ENCODE peak calls at places on chromosomes 1 and 21, in eight cellular contexts. One of them, this sample, is unnamed.
A peak's percentile ranks its signal among the peaks of the same experiment; 100 is the strongest.

GRCh38 chr1:220458936-220459335 is 69.0 kb upstream of the MARK1 start:
- DNase-seq in suprapubic skin: no peak
- DNase-seq in ovary: no peak
- DNase-seq in GM12878: no peak
- DNase-seq in tibial nerve: no peak
- DNase-seq in stomach: no peak
- DNase-seq in sigmoid colon: no peak
- DNase-seq in transverse colon: no peak
- DNase-seq in this sample: no peak

GRCh38 chr1:224544711-224545110 is 71.4 kb upstream of the CNIH3 start:
- DNase-seq in suprapubic skin: no peak
- DNase-seq in ovary: no peak
- DNase-seq in GM12878: no peak
- DNase-seq in tibial nerve: no peak
- DNase-seq in stomach: no peak
- DNase-seq in sigmoid colon: no peak
- DNase-seq in transverse colon: no peak
- DNase-seq in this sample: no peak

GRCh38 chr21:31670065-31670464 is 10.6 kb downstream of the SOD1 start:
- DNase-seq in suprapubic skin: no peak
- DNase-seq in ovary: no peak
- DNase-seq in GM12878: no peak
- DNase-seq in tibial nerve: no peak
- DNase-seq in stomach: no peak
- DNase-seq in sigmoid colon: no peak
- DNase-seq in transverse colon: no peak
- DNase-seq in this sample: no peak

GRCh38 chr1:14810631-14811325 is 212.3 kb downstream of the KAZN start:
- DNase-seq in suprapubic skin: no peak
- DNase-seq in ovary: no peak
- DNase-seq in GM12878: no peak
- DNase-seq in tibial nerve: no peak
- DNase-seq in stomach: no peak
- DNase-seq in sigmoid colon: no peak
- DNase-seq in transverse colon: no peak
- DNase-seq in this sample: no peak

GRCh38 chr1:183021405-183022201 is 1.6 kb upstream of the LAMC1 start:
- DNase-seq in suprapubic skin: no peak
- DNase-seq in ovary: no peak
- DNase-seq in GM12878: no peak
- DNase-seq in tibial nerve: no peak
- DNase-seq in stomach: no peak
- DNase-seq in sigmoid colon: no peak
- DNase-seq in transverse colon: no peak
- DNase-seq in this sample: no peak

GRCh38 chr1:172393354-172393753 is 27.1 kb upstream of the C1orf105 start:
- DNase-seq in suprapubic skin: no peak
- DNase-seq in ovary: no peak
- DNase-seq in GM12878: no peak
- DNase-seq in tibial nerve: peak; percentile 10
- DNase-seq in stomach: no peak
- DNase-seq in sigmoid colon: no peak
- DNase-seq in transverse colon: no peak
- DNase-seq in this sample: no peak

GRCh38 chr1:244751271-244751895 is 84.1 kb upstream of the COX20 start:
- DNase-seq in suprapubic skin: no peak
- DNase-seq in ovary: no peak
- DNase-seq in GM12878: no peak
- DNase-seq in tibial nerve: no peak
- DNase-seq in stomach: no peak
- DNase-seq in sigmoid colon: no peak
- DNase-seq in transverse colon: no peak
- DNase-seq in this sample: no peak

GRCh38 chr1:60847855-60848582 is 234.3 kb upstream of the NFIA start:
- DNase-seq in suprapubic skin: no peak
- DNase-seq in ovary: no peak
- DNase-seq in GM12878: no peak
- DNase-seq in tibial nerve: no peak
- DNase-seq in stomach: no peak
- DNase-seq in sigmoid colon: no peak
- DNase-seq in transverse colon: no peak
- DNase-seq in this sample: no peak

GRCh38 chr1:224059897-224060462 is 53.9 kb upstream of the FBXO28 start:
- DNase-seq in suprapubic skin: no peak
- DNase-seq in ovary: no peak
- DNase-seq in GM12878: no peak
- DNase-seq in tibial nerve: no peak
- DNase-seq in stomach: no peak
- DNase-seq in sigmoid colon: no peak
- DNase-seq in transverse colon: no peak
- DNase-seq in this sample: no peak

GRCh38 chr21:43194303-43195130 is 25.7 kb downstream of the CRYAA start:
- DNase-seq in suprapubic skin: peak; percentile 70
- DNase-seq in ovary: no peak
- DNase-seq in GM12878: no peak
- DNase-seq in tibial nerve: peak; percentile 4
- DNase-seq in stomach: no peak
- DNase-seq in sigmoid colon: peak; percentile 50
- DNase-seq in transverse colon: no peak
- DNase-seq in this sample: peak; percentile 43

GRCh38 chr1:30444850-30445249 is 278.5 kb downstream of the MATN1 start:
- DNase-seq in suprapubic skin: no peak
- DNase-seq in ovary: no peak
- DNase-seq in GM12878: no peak
- DNase-seq in tibial nerve: no peak
- DNase-seq in stomach: no peak
- DNase-seq in sigmoid colon: no peak
- DNase-seq in transverse colon: no peak
- DNase-seq in this sample: no peak

GRCh38 chr1:203320546-203321272 is 15.4 kb downstream of the BTG2 start:
- DNase-seq in suprapubic skin: no peak
- DNase-seq in ovary: no peak
- DNase-seq in GM12878: no peak
- DNase-seq in tibial nerve: no peak
- DNase-seq in stomach: peak; percentile 85
- DNase-seq in sigmoid colon: peak; percentile 78
- DNase-seq in transverse colon: peak; percentile 87
- DNase-seq in this sample: no peak

GRCh38 chr1:37691497-37692077 is 729 bp upstream of the CDCA8 start:
- DNase-seq in suprapubic skin: no peak
- DNase-seq in ovary: peak; percentile 47
- DNase-seq in GM12878: no peak
- DNase-seq in tibial nerve: no peak
- DNase-seq in stomach: peak; percentile 59
- DNase-seq in sigmoid colon: peak; percentile 74
- DNase-seq in transverse colon: peak; percentile 52
- DNase-seq in this sample: peak; percentile 92

GRCh38 chr1:203270448-203270847 is 34.9 kb upstream of the BTG2 start:
- DNase-seq in suprapubic skin: no peak
- DNase-seq in ovary: no peak
- DNase-seq in GM12878: no peak
- DNase-seq in tibial nerve: no peak
- DNase-seq in stomach: no peak
- DNase-seq in sigmoid colon: no peak
- DNase-seq in transverse colon: no peak
- DNase-seq in this sample: no peak

GRCh38 chr1:206963740-206964139 is 6.5 kb downstream of the FCAMR start:
- DNase-seq in suprapubic skin: no peak
- DNase-seq in ovary: no peak
- DNase-seq in GM12878: no peak
- DNase-seq in tibial nerve: no peak
- DNase-seq in stomach: no peak
- DNase-seq in sigmoid colon: no peak
- DNase-seq in transverse colon: peak; percentile 66
- DNase-seq in this sample: no peak
- TF ChIP-seq EP300 in suprapubic skin: no peak
- TF ChIP-seq EP300 in ovary: no peak
- TF ChIP-seq EP300 in GM12878: no peak
- TF ChIP-seq EP300 in tibial nerve: no peak
- TF ChIP-seq EP300 in stomach: no peak
- TF ChIP-seq EP300 in sigmoid colon: no peak
- TF ChIP-seq EP300 in transverse colon: no peak
- TF ChIP-seq EP300 in this sample: no peak

GRCh38 chr1:155001688-155002474 is 721 bp upstream of the ZBTB7B start:
- DNase-seq in suprapubic skin: peak; percentile 100
- DNase-seq in ovary: peak; percentile 100
- DNase-seq in GM12878: peak; percentile 94
- DNase-seq in tibial nerve: peak; percentile 100
- DNase-seq in stomach: peak; percentile 100
- DNase-seq in sigmoid colon: peak; percentile 100
- DNase-seq in transverse colon: peak; percentile 100
- DNase-seq in this sample: peak; percentile 100
- TF ChIP-seq POLR2A in suprapubic skin: no peak
- TF ChIP-seq POLR2A in ovary: peak; percentile 92
- TF ChIP-seq POLR2A in GM12878: peak; percentile 1
- TF ChIP-seq POLR2A in tibial nerve: peak; percentile 91
- TF ChIP-seq POLR2A in stomach: peak; percentile 80
- TF ChIP-seq POLR2A in sigmoid colon: peak; percentile 95
- TF ChIP-seq POLR2A in transverse colon: peak; percentile 87
- TF ChIP-seq POLR2A in this sample: peak; percentile 82

GRCh38 chr1:6241107-6241886 is 2.7 kb upstream of the HES3 start:
- DNase-seq in suprapubic skin: no peak
- DNase-seq in ovary: no peak
- DNase-seq in GM12878: no peak
- DNase-seq in tibial nerve: no peak
- DNase-seq in stomach: no peak
- DNase-seq in sigmoid colon: no peak
- DNase-seq in transverse colon: no peak
- DNase-seq in this sample: no peak

GRCh38 chr1:6239213-6239752 is 3.5 kb upstream of the ICMT start:
- DNase-seq in suprapubic skin: no peak
- DNase-seq in ovary: no peak
- DNase-seq in GM12878: no peak
- DNase-seq in tibial nerve: no peak
- DNase-seq in stomach: no peak
- DNase-seq in sigmoid colon: no peak
- DNase-seq in transverse colon: no peak
- DNase-seq in this sample: no peak

GRCh38 chr1:6237093-6237492 is 1.3 kb upstream of the ICMT start:
- DNase-seq in suprapubic skin: no peak
- DNase-seq in ovary: no peak
- DNase-seq in GM12878: no peak
- DNase-seq in tibial nerve: no peak
- DNase-seq in stomach: no peak
- DNase-seq in sigmoid colon: no peak
- DNase-seq in transverse colon: no peak
- DNase-seq in this sample: no peak

GRCh38 chr1:6241887-6242740 is 1.9 kb upstream of the HES3 start:
- DNase-seq in suprapubic skin: no peak
- DNase-seq in ovary: no peak
- DNase-seq in GM12878: no peak
- DNase-seq in tibial nerve: no peak
- DNase-seq in stomach: no peak
- DNase-seq in sigmoid colon: no peak
- DNase-seq in transverse colon: no peak
- DNase-seq in this sample: no peak

GRCh38 chr1:6239950-6240768 is 3.8 kb upstream of the HES3 start:
- DNase-seq in suprapubic skin: no peak
- DNase-seq in ovary: no peak
- DNase-seq in GM12878: no peak
- DNase-seq in tibial nerve: no peak
- DNase-seq in stomach: no peak
- DNase-seq in sigmoid colon: no peak
- DNase-seq in transverse colon: no peak
- DNase-seq in this sample: no peak
- H3K27me3 ChIP-seq in suprapubic skin: peaks cover 61% of the 10 kb centered on the region
- H3K27me3 ChIP-seq in ovary: peaks cover 9% of the 10 kb centered on the region
- H3K27me3 ChIP-seq in GM12878: peaks cover 24% of the 10 kb centered on the region
- H3K27me3 ChIP-seq in tibial nerve: peaks cover 68% of the 10 kb centered on the region
- H3K27me3 ChIP-seq in stomach: peaks cover 15% of the 10 kb centered on the region
- H3K27me3 ChIP-seq in sigmoid colon: peaks cover 69% of the 10 kb centered on the region
- H3K27me3 ChIP-seq in transverse colon: peaks cover 66% of the 10 kb centered on the region
- H3K27me3 ChIP-seq in this sample: peaks cover 42% of the 10 kb centered on the region

GRCh38 chr1:94743866-94744265 is 76.3 kb upstream of the SLC44A3 start:
- DNase-seq in suprapubic skin: no peak
- DNase-seq in ovary: no peak
- DNase-seq in GM12878: no peak
- DNase-seq in tibial nerve: peak; percentile 48
- DNase-seq in stomach: no peak
- DNase-seq in sigmoid colon: peak; percentile 80
- DNase-seq in transverse colon: peak; percentile 40
- DNase-seq in this sample: no peak
- TF ChIP-seq EP300 in suprapubic skin: no peak
- TF ChIP-seq EP300 in ovary: no peak
- TF ChIP-seq EP300 in GM12878: no peak
- TF ChIP-seq EP300 in tibial nerve: no peak
- TF ChIP-seq EP300 in stomach: no peak
- TF ChIP-seq EP300 in sigmoid colon: peak; percentile 55
- TF ChIP-seq EP300 in transverse colon: peak; percentile 69
- TF ChIP-seq EP300 in this sample: peak; percentile 44

GRCh38 chr1:17885663-17886062 is 130.5 kb downstream of the ACTL8 start:
- DNase-seq in suprapubic skin: peak; percentile 28
- DNase-seq in ovary: no peak
- DNase-seq in GM12878: no peak
- DNase-seq in tibial nerve: no peak
- DNase-seq in stomach: no peak
- DNase-seq in sigmoid colon: no peak
- DNase-seq in transverse colon: no peak
- DNase-seq in this sample: no peak

GRCh38 chr1:17886361-17886760 is 131.2 kb downstream of the ACTL8 start:
- DNase-seq in suprapubic skin: peak; percentile 53
- DNase-seq in ovary: no peak
- DNase-seq in GM12878: no peak
- DNase-seq in tibial nerve: no peak
- DNase-seq in stomach: no peak
- DNase-seq in sigmoid colon: no peak
- DNase-seq in transverse colon: no peak
- DNase-seq in this sample: no peak

GRCh38 chr1:17883136-17883535 is 128.0 kb downstream of the ACTL8 start:
- DNase-seq in suprapubic skin: peak; percentile 55
- DNase-seq in ovary: no peak
- DNase-seq in GM12878: no peak
- DNase-seq in tibial nerve: no peak
- DNase-seq in stomach: no peak
- DNase-seq in sigmoid colon: no peak
- DNase-seq in transverse colon: no peak
- DNase-seq in this sample: no peak

GRCh38 chr1:17881761-17882160 is 126.6 kb downstream of the ACTL8 start:
- DNase-seq in suprapubic skin: peak; percentile 55
- DNase-seq in ovary: no peak
- DNase-seq in GM12878: no peak
- DNase-seq in tibial nerve: no peak
- DNase-seq in stomach: no peak
- DNase-seq in sigmoid colon: no peak
- DNase-seq in transverse colon: no peak
- DNase-seq in this sample: no peak

GRCh38 chr1:17883662-17884395 is 128.7 kb downstream of the ACTL8 start:
- DNase-seq in suprapubic skin: peak; percentile 63
- DNase-seq in ovary: no peak
- DNase-seq in GM12878: no peak
- DNase-seq in tibial nerve: no peak
- DNase-seq in stomach: no peak
- DNase-seq in sigmoid colon: no peak
- DNase-seq in transverse colon: no peak
- DNase-seq in this sample: no peak
- TF ChIP-seq POLR2A in suprapubic skin: no peak
- TF ChIP-seq POLR2A in ovary: no peak
- TF ChIP-seq POLR2A in GM12878: no peak
- TF ChIP-seq POLR2A in tibial nerve: no peak
- TF ChIP-seq POLR2A in stomach: no peak
- TF ChIP-seq POLR2A in sigmoid colon: no peak
- TF ChIP-seq POLR2A in transverse colon: no peak
- TF ChIP-seq POLR2A in this sample: no peak

GRCh38 chr1:2049225-2049516 is 1.0 kb upstream of the PRKCZ start:
- DNase-seq in suprapubic skin: no peak
- DNase-seq in ovary: no peak
- DNase-seq in GM12878: no peak
- DNase-seq in tibial nerve: no peak
- DNase-seq in stomach: no peak
- DNase-seq in sigmoid colon: no peak
- DNase-seq in transverse colon: no peak
- DNase-seq in this sample: no peak
- H3K27me3 ChIP-seq in suprapubic skin: peaks cover 44% of the 10 kb centered on the region
- H3K27me3 ChIP-seq in ovary: no peaks in the 10 kb centered on the region
- H3K27me3 ChIP-seq in GM12878: peaks cover 3% of the 10 kb centered on the region
- H3K27me3 ChIP-seq in tibial nerve: peaks cover 91% of the 10 kb centered on the region
- H3K27me3 ChIP-seq in stomach: peaks cover 5% of the 10 kb centered on the region
- H3K27me3 ChIP-seq in sigmoid colon: peaks cover 79% of the 10 kb centered on the region
- H3K27me3 ChIP-seq in transverse colon: peaks cover 44% of the 10 kb centered on the region
- H3K27me3 ChIP-seq in this sample: no peaks in the 10 kb centered on the region